ENCODE peak calls at places on chromosome 16, in seven cellular contexts. One of them, this sample, is unnamed.

GRCh38 chr16:81841709-81842108 is 62.6 kb downstream of the PLCG2 start:
- DNase-seq in mesothelial cell of epicardium: no peak
- DNase-seq in gastrocnemius medialis: no peak
- DNase-seq in GM23338: no peak
- DNase-seq in left ventricle myocardium inferior: no peak
- DNase-seq in mammary epithelial cell: no peak
- DNase-seq in thoracic aorta: no peak
- DNase-seq in this sample: no peak

GRCh38 chr16:29962344-29962994 is 590 bp downstream of the TMEM219 start:
- DNase-seq in thoracic aorta: no peak
- DNase-seq in mammary epithelial cell: peak
- DNase-seq in mesothelial cell of epicardium: no peak
- DNase-seq in left ventricle myocardium inferior: no peak
- DNase-seq in gastrocnemius medialis: no peak
- DNase-seq in GM23338: no peak
- DNase-seq in this sample: peak

GRCh38 chr16:29910819-29911675 is 10.8 kb downstream of the ASPHD1 start:
- DNase-seq in thoracic aorta: no peak
- DNase-seq in mammary epithelial cell: no peak
- DNase-seq in gastrocnemius medialis: no peak
- DNase-seq in GM23338: peak
- DNase-seq in left ventricle myocardium inferior: no peak
- DNase-seq in mesothelial cell of epicardium: no peak
- DNase-seq in this sample: no peak

GRCh38 chr16:73000020-73000906 is 47.7 kb downstream of the ZFHX3 start:
- DNase-seq in gastrocnemius medialis: peak
- DNase-seq in GM23338: no peak
- DNase-seq in thoracic aorta: no peak
- DNase-seq in left ventricle myocardium inferior: peak
- DNase-seq in mammary epithelial cell: peak
- DNase-seq in mesothelial cell of epicardium: no peak
- DNase-seq in this sample: no peak

GRCh38 chr16:149024-149675 is 3.3 kb upstream of the HBZ start:
- DNase-seq in left ventricle myocardium inferior: no peak
- DNase-seq in thoracic aorta: no peak
- DNase-seq in mammary epithelial cell: no peak
- DNase-seq in GM23338: no peak
- DNase-seq in gastrocnemius medialis: no peak
- DNase-seq in mesothelial cell of epicardium: no peak
- DNase-seq in this sample: no peak

GRCh38 chr16:66278111-66278531 is 88.4 kb upstream of the CDH5 start:
- DNase-seq in gastrocnemius medialis: no peak
- DNase-seq in mammary epithelial cell: peak
- DNase-seq in GM23338: no peak
- DNase-seq in left ventricle myocardium inferior: no peak
- DNase-seq in thoracic aorta: no peak
- DNase-seq in mesothelial cell of epicardium: no peak
- DNase-seq in this sample: no peak

GRCh38 chr16:11977206-11978041 is 890 bp downstream of the SNX29 start:
- DNase-seq in gastrocnemius medialis: no peak
- DNase-seq in mesothelial cell of epicardium: no peak
- DNase-seq in thoracic aorta: no peak
- DNase-seq in mammary epithelial cell: peak
- DNase-seq in left ventricle myocardium inferior: no peak
- DNase-seq in GM23338: no peak
- DNase-seq in this sample: no peak

GRCh38 chr16:54285414-54286066 is 1.0 kb downstream of the IRX3 start:
- DNase-seq in mammary epithelial cell: peak
- DNase-seq in left ventricle myocardium inferior: peak
- DNase-seq in GM23338: peak
- DNase-seq in thoracic aorta: no peak
- DNase-seq in mesothelial cell of epicardium: peak
- DNase-seq in gastrocnemius medialis: no peak
- DNase-seq in this sample: peak

GRCh38 chr16:2686912-2687507 is 4.7 kb downstream of the KCTD5 start:
- DNase-seq in mammary epithelial cell: no peak
- DNase-seq in left ventricle myocardium inferior: no peak
- DNase-seq in thoracic aorta: no peak
- DNase-seq in gastrocnemius medialis: peak
- DNase-seq in mesothelial cell of epicardium: no peak
- DNase-seq in GM23338: no peak
- DNase-seq in this sample: no peak

GRCh38 chr16:6725634-6726331 is 606.9 kb upstream of the RBFOX1 start:
- DNase-seq in thoracic aorta: no peak
- DNase-seq in gastrocnemius medialis: no peak
- DNase-seq in mammary epithelial cell: no peak
- DNase-seq in left ventricle myocardium inferior: no peak
- DNase-seq in mesothelial cell of epicardium: no peak
- DNase-seq in GM23338: peak
- DNase-seq in this sample: no peak

GRCh38 chr16:29821663-29822115 is 1.4 kb downstream of the MVP start:
- DNase-seq in thoracic aorta: no peak
- DNase-seq in left ventricle myocardium inferior: no peak
- DNase-seq in mammary epithelial cell: peak
- DNase-seq in gastrocnemius medialis: no peak
- DNase-seq in GM23338: no peak
- DNase-seq in mesothelial cell of epicardium: no peak
- DNase-seq in this sample: no peak

GRCh38 chr16:2317231-2318020 is 23.1 kb downstream of the ABCA3 start:
- DNase-seq in GM23338: no peak
- DNase-seq in thoracic aorta: no peak
- DNase-seq in gastrocnemius medialis: no peak
- DNase-seq in left ventricle myocardium inferior: no peak
- DNase-seq in mammary epithelial cell: no peak
- DNase-seq in mesothelial cell of epicardium: no peak
- DNase-seq in this sample: no peak

GRCh38 chr16:10813123-10813455 is 5.5 kb downstream of the TVP23A start:
- DNase-seq in mammary epithelial cell: no peak
- DNase-seq in gastrocnemius medialis: no peak
- DNase-seq in mesothelial cell of epicardium: no peak
- DNase-seq in GM23338: no peak
- DNase-seq in left ventricle myocardium inferior: no peak
- DNase-seq in thoracic aorta: no peak
- DNase-seq in this sample: no peak

GRCh38 chr16:85659336-85659735 is 29.4 kb downstream of the GINS2 start:
- DNase-seq in mesothelial cell of epicardium: no peak
- DNase-seq in left ventricle myocardium inferior: peak
- DNase-seq in gastrocnemius medialis: no peak
- DNase-seq in GM23338: no peak
- DNase-seq in mammary epithelial cell: no peak
- DNase-seq in thoracic aorta: no peak
- DNase-seq in this sample: no peak

GRCh38 chr16:85661131-85662035 is 27.4 kb downstream of the GINS2 start:
- DNase-seq in mesothelial cell of epicardium: no peak
- DNase-seq in thoracic aorta: no peak
- DNase-seq in GM23338: no peak
- DNase-seq in gastrocnemius medialis: no peak
- DNase-seq in left ventricle myocardium inferior: no peak
- DNase-seq in mammary epithelial cell: no peak
- DNase-seq in this sample: no peak

GRCh38 chr16:85658504-85659326 is 30.0 kb downstream of the GINS2 start:
- DNase-seq in left ventricle myocardium inferior: no peak
- DNase-seq in mesothelial cell of epicardium: no peak
- DNase-seq in thoracic aorta: no peak
- DNase-seq in mammary epithelial cell: no peak
- DNase-seq in gastrocnemius medialis: no peak
- DNase-seq in GM23338: no peak
- DNase-seq in this sample: no peak

GRCh38 chr16:85657996-85658395 is 30.8 kb downstream of the GINS2 start:
- DNase-seq in gastrocnemius medialis: no peak
- DNase-seq in thoracic aorta: no peak
- DNase-seq in mammary epithelial cell: no peak
- DNase-seq in mesothelial cell of epicardium: no peak
- DNase-seq in GM23338: no peak
- DNase-seq in left ventricle myocardium inferior: no peak
- DNase-seq in this sample: no peak

GRCh38 chr16:85659805-85660511 is 28.8 kb downstream of the GINS2 start:
- DNase-seq in gastrocnemius medialis: peak
- DNase-seq in thoracic aorta: no peak
- DNase-seq in mammary epithelial cell: peak
- DNase-seq in left ventricle myocardium inferior: peak
- DNase-seq in GM23338: peak
- DNase-seq in mesothelial cell of epicardium: peak
- DNase-seq in this sample: peak
- TF ChIP-seq CTCF in gastrocnemius medialis: peak
- TF ChIP-seq CTCF in thoracic aorta: peak
- TF ChIP-seq CTCF in mammary epithelial cell: peak
- TF ChIP-seq CTCF in left ventricle myocardium inferior: peak
- TF ChIP-seq CTCF in GM23338: peak
- TF ChIP-seq CTCF in mesothelial cell of epicardium: peak
- TF ChIP-seq CTCF in this sample: peak

DNA sequence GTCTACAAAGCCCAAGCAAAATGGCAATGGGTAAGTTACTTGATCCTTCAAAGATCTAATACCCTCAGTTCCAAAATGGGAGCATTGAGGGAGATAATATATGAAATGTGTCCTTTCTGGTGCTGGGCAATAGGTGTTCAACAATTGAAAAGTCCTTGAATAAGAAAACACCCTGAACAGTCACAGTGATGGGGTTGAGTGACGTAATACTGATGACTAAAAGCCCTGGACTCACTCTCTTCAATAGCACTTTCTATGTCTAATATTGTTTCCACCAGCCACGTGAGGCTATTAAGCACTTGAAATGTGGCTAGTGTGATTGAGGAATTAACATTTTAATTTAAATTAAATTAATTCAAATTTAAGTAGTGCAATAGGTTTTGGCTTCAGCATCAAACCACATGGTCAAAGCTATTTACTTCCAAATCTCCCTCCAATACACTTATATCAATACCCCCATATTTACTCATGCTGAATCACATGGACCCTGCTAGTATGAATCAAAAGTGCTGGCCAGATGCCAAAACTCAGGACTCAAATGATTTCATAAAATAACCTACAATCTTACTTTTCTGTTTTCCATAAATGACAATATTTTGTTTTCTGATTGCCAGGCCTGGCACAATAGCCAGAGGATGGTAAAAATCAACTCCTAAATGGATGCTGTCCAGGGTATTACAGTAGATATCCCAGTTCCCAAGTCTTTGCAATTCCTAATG is 516.2 kb downstream of the HAPSTR1 start:
- DNase-seq in GM23338: no peak
- DNase-seq in left ventricle myocardium inferior: no peak
- DNase-seq in mammary epithelial cell: no peak
- DNase-seq in thoracic aorta: no peak
- DNase-seq in mesothelial cell of epicardium: no peak
- DNase-seq in gastrocnemius medialis: no peak
- DNase-seq in this sample: no peak
- TF ChIP-seq CTCF in GM23338: no peak
- TF ChIP-seq CTCF in left ventricle myocardium inferior: no peak
- TF ChIP-seq CTCF in mammary epithelial cell: no peak
- TF ChIP-seq CTCF in thoracic aorta: no peak
- TF ChIP-seq CTCF in mesothelial cell of epicardium: no peak
- TF ChIP-seq CTCF in gastrocnemius medialis: no peak
- TF ChIP-seq CTCF in this sample: no peak

DNA sequence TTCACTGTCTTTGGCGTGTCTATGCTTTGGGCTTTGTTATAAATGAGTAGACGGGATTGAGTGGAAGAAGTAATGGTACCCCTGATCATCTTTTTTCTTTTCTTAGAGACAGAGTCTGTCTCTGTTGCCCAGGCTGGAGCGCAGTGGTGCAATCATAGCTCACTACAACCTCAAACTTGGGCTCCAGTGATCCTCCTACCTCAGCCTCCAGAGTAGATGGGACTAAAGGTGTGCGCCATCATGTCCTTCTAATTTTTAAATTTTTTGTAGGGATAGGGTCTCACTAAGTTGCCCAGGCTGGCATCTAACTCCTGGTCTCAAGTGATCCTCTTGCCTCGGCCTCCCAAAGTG is 14.9 kb upstream of the GPRC5B start:
- DNase-seq in left ventricle myocardium inferior: no peak
- DNase-seq in mesothelial cell of epicardium: no peak
- DNase-seq in mammary epithelial cell: no peak
- DNase-seq in gastrocnemius medialis: no peak
- DNase-seq in GM23338: no peak
- DNase-seq in thoracic aorta: no peak
- DNase-seq in this sample: no peak
- TF ChIP-seq CTCF in left ventricle myocardium inferior: no peak
- TF ChIP-seq CTCF in mesothelial cell of epicardium: no peak
- TF ChIP-seq CTCF in mammary epithelial cell: no peak
- TF ChIP-seq CTCF in gastrocnemius medialis: no peak
- TF ChIP-seq CTCF in GM23338: no peak
- TF ChIP-seq CTCF in thoracic aorta: no peak
- TF ChIP-seq CTCF in this sample: peak

GRCh38 chr16:50381679-50382440 is 13.1 kb upstream of the BRD7 start:
- DNase-seq in GM23338: peak
- DNase-seq in left ventricle myocardium inferior: no peak
- DNase-seq in thoracic aorta: no peak
- DNase-seq in mammary epithelial cell: no peak
- DNase-seq in mesothelial cell of epicardium: no peak
- DNase-seq in gastrocnemius medialis: no peak
- DNase-seq in this sample: no peak
- TF ChIP-seq CTCF in GM23338: peak
- TF ChIP-seq CTCF in left ventricle myocardium inferior: no peak
- TF ChIP-seq CTCF in thoracic aorta: no peak
- TF ChIP-seq CTCF in mammary epithelial cell: no peak
- TF ChIP-seq CTCF in mesothelial cell of epicardium: no peak
- TF ChIP-seq CTCF in gastrocnemius medialis: no peak
- TF ChIP-seq CTCF in this sample: peak

GRCh38 chr16:87186440-87186839 is 130.8 kb downstream of the C16orf95 start:
- DNase-seq in GM23338: peak
- DNase-seq in mammary epithelial cell: no peak
- DNase-seq in mesothelial cell of epicardium: no peak
- DNase-seq in left ventricle myocardium inferior: no peak
- DNase-seq in thoracic aorta: no peak
- DNase-seq in gastrocnemius medialis: no peak
- DNase-seq in this sample: peak

GRCh38 chr16:87186876-87187533 is 130.2 kb downstream of the C16orf95 start:
- DNase-seq in mesothelial cell of epicardium: no peak
- DNase-seq in left ventricle myocardium inferior: no peak
- DNase-seq in GM23338: no peak
- DNase-seq in mammary epithelial cell: no peak
- DNase-seq in gastrocnemius medialis: no peak
- DNase-seq in thoracic aorta: no peak
- DNase-seq in this sample: no peak

GRCh38 chr16:87183647-87184046 is 133.5 kb downstream of the C16orf95 start:
- DNase-seq in mesothelial cell of epicardium: no peak
- DNase-seq in gastrocnemius medialis: no peak
- DNase-seq in mammary epithelial cell: no peak
- DNase-seq in GM23338: no peak
- DNase-seq in thoracic aorta: no peak
- DNase-seq in left ventricle myocardium inferior: no peak
- DNase-seq in this sample: no peak

GRCh38 chr16:87185983-87186382 is 131.2 kb downstream of the C16orf95 start:
- DNase-seq in GM23338: no peak
- DNase-seq in mesothelial cell of epicardium: no peak
- DNase-seq in gastrocnemius medialis: no peak
- DNase-seq in left ventricle myocardium inferior: no peak
- DNase-seq in thoracic aorta: no peak
- DNase-seq in mammary epithelial cell: no peak
- DNase-seq in this sample: no peak

DNA sequence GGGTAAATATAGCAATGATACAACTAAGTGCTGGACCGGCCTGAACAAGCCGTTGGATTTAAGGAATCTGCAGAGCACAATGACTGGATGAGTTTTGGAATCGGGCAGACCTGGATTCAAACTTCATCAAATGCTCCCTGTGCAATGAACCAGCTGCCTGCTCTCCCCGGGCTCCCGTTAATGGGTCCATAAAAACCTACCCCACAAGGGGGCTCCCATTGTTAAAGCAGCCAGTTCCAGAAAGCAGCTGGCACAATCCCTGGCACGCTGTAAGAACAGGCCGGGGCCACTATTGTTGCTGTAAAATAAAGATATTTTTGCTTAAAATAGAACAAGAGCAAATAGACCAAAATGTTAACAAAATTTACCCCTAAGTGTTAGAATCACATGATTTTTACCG is 131.9 kb downstream of the C16orf95 start:
- DNase-seq in left ventricle myocardium inferior: no peak
- DNase-seq in gastrocnemius medialis: no peak
- DNase-seq in thoracic aorta: no peak
- DNase-seq in GM23338: no peak
- DNase-seq in mammary epithelial cell: no peak
- DNase-seq in mesothelial cell of epicardium: no peak
- DNase-seq in this sample: no peak
- TF ChIP-seq CTCF in left ventricle myocardium inferior: no peak
- TF ChIP-seq CTCF in gastrocnemius medialis: no peak
- TF ChIP-seq CTCF in thoracic aorta: no peak
- TF ChIP-seq CTCF in GM23338: peak
- TF ChIP-seq CTCF in mammary epithelial cell: no peak
- TF ChIP-seq CTCF in mesothelial cell of epicardium: no peak
- TF ChIP-seq CTCF in this sample: no peak

This sample was measured in endothelial cell.